ENCODE peak calls at places on chromosomes 12 and 14, in ten cellular contexts. One of them, this sample, is unnamed.

GRCh38 chr12:48988030-48988649 is 10.0 kb downstream of the WNT1 start:
- DNase-seq in suprapubic skin: no peak
- DNase-seq in kidney tubule cell: peak; percentile 51
- DNase-seq in T-helper 2 cell: peak; percentile 51
- DNase-seq in NCI-H1092: peak; percentile 32
- DNase-seq in head of caudate nucleus: peak; percentile 74
- DNase-seq in activated CD8-positive, alpha-beta memory T cell treated with anti-CD3 and anti-CD28 coated beads for 1 hour: peak; percentile 60
- DNase-seq in EL: peak; percentile 59
- DNase-seq in hepatocyte: peak; percentile 73
- DNase-seq in bronchial epithelial cell: peak; percentile 32
- DNase-seq in this sample: no peak

GRCh38 chr12:66898700-66899469 is 220.0 kb upstream of the GRIP1 start:
- DNase-seq in suprapubic skin: no peak
- DNase-seq in kidney tubule cell: no peak
- DNase-seq in T-helper 2 cell: no peak
- DNase-seq in NCI-H1092: no peak
- DNase-seq in head of caudate nucleus: no peak
- DNase-seq in activated CD8-positive, alpha-beta memory T cell treated with anti-CD3 and anti-CD28 coated beads for 1 hour: no peak
- DNase-seq in EL: no peak
- DNase-seq in hepatocyte: no peak
- DNase-seq in bronchial epithelial cell: no peak
- DNase-seq in this sample: no peak

GRCh38 chr12:40107803-40108620 is 2.1 kb upstream of the SLC2A13 start:
- DNase-seq in suprapubic skin: no peak
- DNase-seq in kidney tubule cell: no peak
- DNase-seq in T-helper 2 cell: no peak
- DNase-seq in NCI-H1092: no peak
- DNase-seq in head of caudate nucleus: no peak
- DNase-seq in activated CD8-positive, alpha-beta memory T cell treated with anti-CD3 and anti-CD28 coated beads for 1 hour: no peak
- DNase-seq in EL: no peak
- DNase-seq in hepatocyte: no peak
- DNase-seq in bronchial epithelial cell: no peak
- DNase-seq in this sample: no peak

GRCh38 chr12:53223006-53223305 is 9.1 kb downstream of the RARG start:
- DNase-seq in suprapubic skin: no peak
- DNase-seq in kidney tubule cell: no peak
- DNase-seq in T-helper 2 cell: no peak
- DNase-seq in NCI-H1092: no peak
- DNase-seq in head of caudate nucleus: no peak
- DNase-seq in activated CD8-positive, alpha-beta memory T cell treated with anti-CD3 and anti-CD28 coated beads for 1 hour: no peak
- DNase-seq in EL: no peak
- DNase-seq in hepatocyte: no peak
- DNase-seq in bronchial epithelial cell: no peak
- DNase-seq in this sample: no peak

GRCh38 chr12:3000548-3001275 is 41.5 kb downstream of the TEAD4 start:
- DNase-seq in suprapubic skin: no peak
- DNase-seq in kidney tubule cell: no peak
- DNase-seq in T-helper 2 cell: no peak
- DNase-seq in NCI-H1092: no peak
- DNase-seq in head of caudate nucleus: no peak
- DNase-seq in activated CD8-positive, alpha-beta memory T cell treated with anti-CD3 and anti-CD28 coated beads for 1 hour: no peak
- DNase-seq in EL: peak; percentile 21
- DNase-seq in hepatocyte: no peak
- DNase-seq in bronchial epithelial cell: no peak
- DNase-seq in this sample: no peak

GRCh38 chr12:57381693-57382220 is 49.1 kb downstream of the R3HDM2 start:
- DNase-seq in suprapubic skin: no peak
- DNase-seq in kidney tubule cell: peak; percentile 18
- DNase-seq in T-helper 2 cell: no peak
- DNase-seq in NCI-H1092: no peak
- DNase-seq in head of caudate nucleus: no peak
- DNase-seq in activated CD8-positive, alpha-beta memory T cell treated with anti-CD3 and anti-CD28 coated beads for 1 hour: no peak
- DNase-seq in EL: peak; percentile 9
- DNase-seq in hepatocyte: no peak
- DNase-seq in bronchial epithelial cell: no peak
- DNase-seq in this sample: no peak

GRCh38 chr12:15180975-15181683 is 40.1 kb downstream of the RERG start:
- DNase-seq in suprapubic skin: no peak
- DNase-seq in kidney tubule cell: no peak
- DNase-seq in T-helper 2 cell: no peak
- DNase-seq in NCI-H1092: no peak
- DNase-seq in head of caudate nucleus: no peak
- DNase-seq in activated CD8-positive, alpha-beta memory T cell treated with anti-CD3 and anti-CD28 coated beads for 1 hour: no peak
- DNase-seq in EL: no peak
- DNase-seq in hepatocyte: no peak
- DNase-seq in bronchial epithelial cell: no peak
- DNase-seq in this sample: no peak

GRCh38 chr12:69916541-69917270 is 91.7 kb downstream of the MYRFL start:
- DNase-seq in suprapubic skin: no peak
- DNase-seq in kidney tubule cell: no peak
- DNase-seq in T-helper 2 cell: no peak
- DNase-seq in NCI-H1092: no peak
- DNase-seq in head of caudate nucleus: no peak
- DNase-seq in activated CD8-positive, alpha-beta memory T cell treated with anti-CD3 and anti-CD28 coated beads for 1 hour: no peak
- DNase-seq in EL: peak; percentile 9
- DNase-seq in hepatocyte: peak; percentile 52
- DNase-seq in bronchial epithelial cell: no peak
- DNase-seq in this sample: no peak

GRCh38 chr12:716506-716905 is 35.9 kb upstream of the WNK1 start:
- DNase-seq in suprapubic skin: no peak
- DNase-seq in kidney tubule cell: no peak
- DNase-seq in T-helper 2 cell: no peak
- DNase-seq in NCI-H1092: no peak
- DNase-seq in head of caudate nucleus: no peak
- DNase-seq in activated CD8-positive, alpha-beta memory T cell treated with anti-CD3 and anti-CD28 coated beads for 1 hour: no peak
- DNase-seq in EL: no peak
- DNase-seq in hepatocyte: peak; percentile 42
- DNase-seq in bronchial epithelial cell: no peak
- DNase-seq in this sample: no peak

GRCh38 chr12:45343269-45344051 is 127.6 kb downstream of the ANO6 start:
- DNase-seq in suprapubic skin: no peak
- DNase-seq in kidney tubule cell: peak; percentile 68
- DNase-seq in T-helper 2 cell: no peak
- DNase-seq in NCI-H1092: no peak
- DNase-seq in head of caudate nucleus: no peak
- DNase-seq in activated CD8-positive, alpha-beta memory T cell treated with anti-CD3 and anti-CD28 coated beads for 1 hour: no peak
- DNase-seq in EL: peak; percentile 80
- DNase-seq in hepatocyte: peak; percentile 24
- DNase-seq in bronchial epithelial cell: peak; percentile 35
- DNase-seq in this sample: no peak

GRCh38 chr12:130227641-130228040 is 65.4 kb downstream of the FZD10 start:
- DNase-seq in suprapubic skin: no peak
- DNase-seq in kidney tubule cell: no peak
- DNase-seq in T-helper 2 cell: no peak
- DNase-seq in NCI-H1092: no peak
- DNase-seq in head of caudate nucleus: no peak
- DNase-seq in activated CD8-positive, alpha-beta memory T cell treated with anti-CD3 and anti-CD28 coated beads for 1 hour: no peak
- DNase-seq in EL: no peak
- DNase-seq in hepatocyte: no peak
- DNase-seq in bronchial epithelial cell: peak; percentile 59
- DNase-seq in this sample: peak; percentile 20

GRCh38 chr12:118256352-118256751 is 116.4 kb downstream of the TAOK3 start:
- DNase-seq in suprapubic skin: no peak
- DNase-seq in kidney tubule cell: no peak
- DNase-seq in T-helper 2 cell: no peak
- DNase-seq in NCI-H1092: no peak
- DNase-seq in head of caudate nucleus: no peak
- DNase-seq in activated CD8-positive, alpha-beta memory T cell treated with anti-CD3 and anti-CD28 coated beads for 1 hour: no peak
- DNase-seq in EL: no peak
- DNase-seq in hepatocyte: no peak
- DNase-seq in bronchial epithelial cell: no peak
- DNase-seq in this sample: no peak

GRCh38 chr12:6271281-6271680 is 39.2 kb upstream of the PLEKHG6 start:
- DNase-seq in suprapubic skin: no peak
- DNase-seq in kidney tubule cell: no peak
- DNase-seq in T-helper 2 cell: no peak
- DNase-seq in NCI-H1092: no peak
- DNase-seq in head of caudate nucleus: no peak
- DNase-seq in activated CD8-positive, alpha-beta memory T cell treated with anti-CD3 and anti-CD28 coated beads for 1 hour: no peak
- DNase-seq in EL: no peak
- DNase-seq in hepatocyte: no peak
- DNase-seq in bronchial epithelial cell: no peak
- DNase-seq in this sample: no peak

GRCh38 chr14:23024612-23025075 is 10.1 kb downstream of the PSMB5 start:
- DNase-seq in suprapubic skin: no peak
- DNase-seq in kidney tubule cell: no peak
- DNase-seq in T-helper 2 cell: no peak
- DNase-seq in NCI-H1092: no peak
- DNase-seq in head of caudate nucleus: no peak
- DNase-seq in activated CD8-positive, alpha-beta memory T cell treated with anti-CD3 and anti-CD28 coated beads for 1 hour: no peak
- DNase-seq in EL: no peak
- DNase-seq in hepatocyte: no peak
- DNase-seq in bronchial epithelial cell: no peak
- DNase-seq in this sample: no peak

GRCh38 chr12:60335765-60336164 is 739.9 kb downstream of the SLC16A7 start:
- DNase-seq in suprapubic skin: no peak
- DNase-seq in kidney tubule cell: peak; percentile 59
- DNase-seq in T-helper 2 cell: no peak
- DNase-seq in NCI-H1092: no peak
- DNase-seq in head of caudate nucleus: no peak
- DNase-seq in activated CD8-positive, alpha-beta memory T cell treated with anti-CD3 and anti-CD28 coated beads for 1 hour: no peak
- DNase-seq in EL: peak; percentile 71
- DNase-seq in hepatocyte: peak; percentile 18
- DNase-seq in bronchial epithelial cell: peak; percentile 86
- DNase-seq in this sample: no peak

GRCh38 chr12:12926571-12927071 is 25.3 kb downstream of the GPRC5D start:
- DNase-seq in suprapubic skin: no peak
- DNase-seq in kidney tubule cell: no peak
- DNase-seq in T-helper 2 cell: no peak
- DNase-seq in NCI-H1092: no peak
- DNase-seq in head of caudate nucleus: no peak
- DNase-seq in activated CD8-positive, alpha-beta memory T cell treated with anti-CD3 and anti-CD28 coated beads for 1 hour: no peak
- DNase-seq in EL: peak; percentile 69
- DNase-seq in hepatocyte: no peak
- DNase-seq in bronchial epithelial cell: no peak
- DNase-seq in this sample: no peak

GRCh38 chr12:104352106-104352713 is 48.7 kb downstream of the EID3 start:
- DNase-seq in suprapubic skin: no peak
- DNase-seq in kidney tubule cell: no peak
- DNase-seq in T-helper 2 cell: no peak
- DNase-seq in NCI-H1092: no peak
- DNase-seq in head of caudate nucleus: no peak
- DNase-seq in activated CD8-positive, alpha-beta memory T cell treated with anti-CD3 and anti-CD28 coated beads for 1 hour: no peak
- DNase-seq in EL: peak; percentile 53
- DNase-seq in hepatocyte: peak; percentile 1
- DNase-seq in bronchial epithelial cell: no peak
- DNase-seq in this sample: no peak

GRCh38 chr12:8816448-8816847 is 6.0 kb upstream of the A2ML1 start:
- DNase-seq in suprapubic skin: no peak
- DNase-seq in kidney tubule cell: no peak
- DNase-seq in T-helper 2 cell: no peak
- DNase-seq in NCI-H1092: no peak
- DNase-seq in head of caudate nucleus: no peak
- DNase-seq in activated CD8-positive, alpha-beta memory T cell treated with anti-CD3 and anti-CD28 coated beads for 1 hour: no peak
- DNase-seq in EL: no peak
- DNase-seq in hepatocyte: no peak
- DNase-seq in bronchial epithelial cell: no peak
- DNase-seq in this sample: no peak

GRCh38 chr12:120247621-120248030 is 17.9 kb downstream of the PXN start:
- DNase-seq in suprapubic skin: no peak
- DNase-seq in kidney tubule cell: peak; percentile 37
- DNase-seq in T-helper 2 cell: no peak
- DNase-seq in NCI-H1092: no peak
- DNase-seq in head of caudate nucleus: no peak
- DNase-seq in activated CD8-positive, alpha-beta memory T cell treated with anti-CD3 and anti-CD28 coated beads for 1 hour: no peak
- DNase-seq in EL: peak; percentile 88
- DNase-seq in hepatocyte: no peak
- DNase-seq in bronchial epithelial cell: peak; percentile 77
- DNase-seq in this sample: no peak

GRCh38 chr14:88863167-88863566 is 38.7 kb downstream of the TTC8 start:
- DNase-seq in suprapubic skin: no peak
- DNase-seq in kidney tubule cell: no peak
- DNase-seq in T-helper 2 cell: no peak
- DNase-seq in NCI-H1092: no peak
- DNase-seq in head of caudate nucleus: no peak
- DNase-seq in activated CD8-positive, alpha-beta memory T cell treated with anti-CD3 and anti-CD28 coated beads for 1 hour: no peak
- DNase-seq in EL: no peak
- DNase-seq in hepatocyte: no peak
- DNase-seq in bronchial epithelial cell: no peak
- DNase-seq in this sample: no peak

GRCh38 chr14:104786726-104787675 is 8.5 kb downstream of the AKT1 start:
- DNase-seq in suprapubic skin: no peak
- DNase-seq in kidney tubule cell: no peak
- DNase-seq in T-helper 2 cell: no peak
- DNase-seq in NCI-H1092: no peak
- DNase-seq in head of caudate nucleus: no peak
- DNase-seq in activated CD8-positive, alpha-beta memory T cell treated with anti-CD3 and anti-CD28 coated beads for 1 hour: no peak
- DNase-seq in EL: no peak
- DNase-seq in hepatocyte: no peak
- DNase-seq in bronchial epithelial cell: no peak
- DNase-seq in this sample: no peak

GRCh38 chr12:5335059-5335458 is 96.8 kb upstream of the NTF3 start:
- DNase-seq in suprapubic skin: no peak
- DNase-seq in kidney tubule cell: peak; percentile 17
- DNase-seq in T-helper 2 cell: no peak
- DNase-seq in NCI-H1092: no peak
- DNase-seq in head of caudate nucleus: no peak
- DNase-seq in activated CD8-positive, alpha-beta memory T cell treated with anti-CD3 and anti-CD28 coated beads for 1 hour: no peak
- DNase-seq in EL: peak; percentile 18
- DNase-seq in hepatocyte: no peak
- DNase-seq in bronchial epithelial cell: peak; percentile 69
- DNase-seq in this sample: no peak

GRCh38 chr14:95901014-95901413 is 24.4 kb downstream of the TUNAR start:
- DNase-seq in suprapubic skin: peak; percentile 24
- DNase-seq in kidney tubule cell: peak; percentile 31
- DNase-seq in T-helper 2 cell: no peak
- DNase-seq in NCI-H1092: no peak
- DNase-seq in head of caudate nucleus: no peak
- DNase-seq in activated CD8-positive, alpha-beta memory T cell treated with anti-CD3 and anti-CD28 coated beads for 1 hour: no peak
- DNase-seq in EL: peak; percentile 72
- DNase-seq in hepatocyte: no peak
- DNase-seq in bronchial epithelial cell: no peak
- DNase-seq in this sample: no peak

GRCh38 chr14:35201066-35201465 is 78.7 kb downstream of the PRORP start:
- DNase-seq in suprapubic skin: no peak
- DNase-seq in kidney tubule cell: no peak
- DNase-seq in T-helper 2 cell: peak; percentile 69
- DNase-seq in NCI-H1092: no peak
- DNase-seq in head of caudate nucleus: no peak
- DNase-seq in activated CD8-positive, alpha-beta memory T cell treated with anti-CD3 and anti-CD28 coated beads for 1 hour: no peak
- DNase-seq in EL: no peak
- DNase-seq in hepatocyte: no peak
- DNase-seq in bronchial epithelial cell: peak; percentile 23
- DNase-seq in this sample: no peak